ENCODE peak calls at places on chromosomes 4 and X, in four cellular contexts. B is GM03348, V is heart right ventricle, K is mesendoderm. O is an unnamed sample.
A peak's percentile ranks its signal among the peaks of the same experiment; 100 is the strongest.

GRCh38 chrX:39613997-39614679 is 483.6 kb downstream of the BCOR start:
- DNase-seq in B (no peak), V (no peak), K (peak; percentile 4), O (no peak)

GRCh38 chr4:153438916-153439756 is 27.0 kb upstream of the TMEM131L start:
- DNase-seq in B (no peak), V (no peak), K (no peak), O (no peak)

GRCh38 chr4:101501421-101501820 is 154.1 kb upstream of the PPP3CA start:
- DNase-seq in B (no peak), V (no peak), K (no peak), O (no peak)

GRCh38 chr4:120693817-120694216 is 228.7 kb downstream of the PRDM5 start:
- DNase-seq in B (no peak), V (no peak), K (no peak), O (no peak)

GRCh38 chr4:76657443-76657842 is 222.4 kb downstream of the SHROOM3 start:
- DNase-seq in B (no peak), V (no peak), K (no peak), O (no peak)

GRCh38 chr4:21512351-21512750 is 436.2 kb downstream of the KCNIP4 start:
- DNase-seq in B (peak; percentile 49), V (no peak), K (peak; percentile 61), O (peak; percentile 85)

GRCh38 chr4:152921284-152921683 is 14.8 kb upstream of the FHDC1 start:
- DNase-seq in B (no peak), V (no peak), K (no peak), O (no peak)

GRCh38 chrX:107731831-107732502 is 43.6 kb downstream of the TSC22D3 start:
- DNase-seq in B (peak; percentile 24), V (peak; percentile 90), K (peak; percentile 88), O (peak; percentile 81)

GRCh38 chr4:16196482-16197393 is 29.5 kb downstream of the TAPT1 start:
- DNase-seq in B (peak; percentile 68), V (peak; percentile 31), K (peak; percentile 90), O (peak; percentile 86)

GRCh38 chrX:134761788-134762187 is 103.5 kb upstream of the PLAC1 start:
- DNase-seq in B (peak; percentile 20), V (no peak), K (peak; percentile 26), O (peak; percentile 50)

GRCh38 chrX:31110657-31111056 is 38.8 kb upstream of the FTHL17 start:
- DNase-seq in B (no peak), V (no peak), K (no peak), O (no peak)

GRCh38 chrX:24574743-24575142 is 72.4 kb downstream of the PCYT1B start:
- DNase-seq in B (no peak), V (no peak), K (no peak), O (no peak)